ENCODE peak calls at places on chromosome 7, in seven cellular contexts. C is AG10803; O is lung; F is left colon; S is fibroblast of lung; V is skeletal muscle cell; L is stimulated activated effector memory CD8-positive, alpha-beta T cell treated with anti-CD3 and anti-CD28 coated beads, Interleukin-12 subunit alpha, Interleukin-12 subunit beta, amount 100 ng/mL, for 72 hours. K is an unnamed sample.
A peak's percentile ranks its signal among the peaks of the same experiment; 100 is the strongest.

GRCh38 chr7:117871778-117872538 is 1.3 kb downstream of the CTTNBP2 start:
- DNase-seq in C (no peak), O (no peak), F (peak; percentile 9), S (peak; percentile 32), V (no peak), L (no peak), K (peak; percentile 36)

GRCh38 chr7:111708072-111708471 is 145.8 kb upstream of the IMMP2L start:
- DNase-seq in C (peak; percentile 21), O (no peak), F (no peak), S (no peak), V (no peak), L (no peak), K (no peak)

GRCh38 chr7:105454058-105454739 is 65.5 kb upstream of the SRPK2 start:
- DNase-seq in C (peak; percentile 95), O (no peak), F (no peak), S (peak; percentile 58), V (peak; percentile 60), L (no peak), K (peak; percentile 82)

GRCh38 chr7:100102950-100103840 is 1.8 kb downstream of the AP4M1 start:
- DNase-seq in C (peak; percentile 70), O (no peak), F (no peak), S (peak; percentile 92), V (peak; percentile 26), L (no peak), K (peak; percentile 92)

GRCh38 chr7:77427996-77428603 is 12.0 kb upstream of the GSAP start:
- DNase-seq in C (peak; percentile 81), O (no peak), F (no peak), S (peak; percentile 51), V (no peak), L (no peak), K (peak; percentile 41)

GRCh38 chr7:9937944-9938631 is 1035.6 kb upstream of the PHF14 start:
- DNase-seq in C (no peak), O (no peak), F (no peak), S (peak; percentile 91), V (no peak), L (no peak), K (peak; percentile 79)

GRCh38 chr7:76515999-76516443 is 5.7 kb downstream of the UPK3B start:
- DNase-seq in C (peak; percentile 35), O (no peak), F (peak; percentile 77), S (no peak), V (peak; percentile 5), L (peak; percentile 41), K (no peak)

GRCh38 chr7:128699196-128699712 is 27.2 kb downstream of the GARIN1A start:
- DNase-seq in C (no peak), O (no peak), F (no peak), S (no peak), V (no peak), L (no peak), K (no peak)

GRCh38 chr7:151409555-151410404 is at the start of gene WDR86:
- DNase-seq in C (no peak), O (no peak), F (no peak), S (no peak), V (no peak), L (no peak), K (no peak)

GRCh38 chr7:105810556-105810955 is 65.8 kb downstream of the ATXN7L1 start:
- DNase-seq in C (no peak), O (no peak), F (no peak), S (no peak), V (no peak), L (no peak), K (no peak)

GRCh38 chr7:159200421-159200820 is 55.8 kb upstream of the VIPR2 start:
- DNase-seq in C (no peak), O (no peak), F (no peak), S (no peak), V (no peak), L (no peak), K (no peak)

GRCh38 chr7:150362989-150363769 is 5.4 kb upstream of the REPIN1 start:
- DNase-seq in C (no peak), O (no peak), F (no peak), S (no peak), V (no peak), L (no peak), K (no peak)

GRCh38 chr7:95686109-95686508 is 86.2 kb upstream of the DYNC1I1 start:
- DNase-seq in C (peak; percentile 61), O (peak; percentile 32), F (peak; percentile 44), S (peak; percentile 84), V (peak; percentile 15), L (no peak), K (peak; percentile 65)

GRCh38 chr7:69367785-69368184 is 230.5 kb upstream of the AUTS2 start:
- DNase-seq in C (peak; percentile 76), O (no peak), F (no peak), S (no peak), V (peak; percentile 79), L (no peak), K (no peak)

GRCh38 chr7:19958309-19958896 is 185.0 kb upstream of the TMEM196 start:
- DNase-seq in C (peak; percentile 99), O (no peak), F (no peak), S (peak; percentile 88), V (peak; percentile 51), L (no peak), K (peak; percentile 82)

GRCh38 chr7:43314379-43315158 is 202.1 kb downstream of the HECW1 start:
- DNase-seq in C (no peak), O (no peak), F (no peak), S (no peak), V (no peak), L (no peak), K (no peak)

GRCh38 chr7:4610768-4611467 is 71.2 kb upstream of the FOXK1 start:
- DNase-seq in C (peak; percentile 64), O (peak; percentile 51), F (peak; percentile 30), S (peak; percentile 78), V (no peak), L (peak; percentile 28), K (peak; percentile 72)

GRCh38 chr7:5703572-5704533 is 77.6 kb downstream of the RNF216 start:
- DNase-seq in C (no peak), O (no peak), F (no peak), S (no peak), V (no peak), L (no peak), K (no peak)

GRCh38 chr7:88040694-88041093 is 106.6 kb downstream of the ADAM22 start:
- DNase-seq in C (peak; percentile 3), O (no peak), F (no peak), S (no peak), V (peak; percentile 4), L (no peak), K (peak; percentile 64)